ENCODE peak calls at places on chromosomes 7 and 10, in eight cellular contexts. R, O, W, I, Z, L, V and K are unnamed samples.

GRCh38 chr7:2997014-2997413 is 46.7 kb downstream of the CARD11 start:
- DNase-seq in W (no peak), R (no peak), O (no peak), L (no peak), I (no peak), V (no peak), Z (no peak), K (peak; percentile 15)

GRCh38 chr7:74365320-74366022 is 76.3 kb downstream of the CLIP2 start:
- DNase-seq in R (peak; percentile 21), L (peak; percentile 87), V (peak; percentile 54), I (peak; percentile 13), W (peak; percentile 61), O (peak; percentile 80), Z (peak; percentile 74), K (peak; percentile 93)

GRCh38 chr10:74177140-74177677 is 26.2 kb downstream of the ADK start:
- DNase-seq in I (peak; percentile 55), O (peak; percentile 64), R (peak; percentile 29), V (no peak), L (no peak), Z (peak; percentile 39), W (peak; percentile 46), K (no peak)

GRCh38 chr10:100579261-100579660 is 43.5 kb downstream of the HIF1AN start:
- DNase-seq in R (no peak), O (no peak), V (no peak), I (no peak), Z (no peak), L (no peak), W (no peak), K (no peak)

GRCh38 chr7:2116086-2116810 is 116.5 kb downstream of the MAD1L1 start:
- DNase-seq in Z (peak; percentile 8), L (no peak), O (no peak), V (peak; percentile 36), W (peak; percentile 82), R (no peak), I (peak; percentile 86), K (no peak)

GRCh38 chr7:37081436-37081835 is 357.1 kb upstream of the AOAH start:
- DNase-seq in O (no peak), L (peak; percentile 47), W (peak; percentile 15), Z (peak; percentile 18), R (no peak), V (no peak), I (peak; percentile 52), K (no peak)

GRCh38 chr10:107653832-107654287 is 489.4 kb upstream of the SORCS1 start:
- DNase-seq in Z (peak; percentile 67), R (peak; percentile 38), I (peak; percentile 45), V (no peak), L (no peak), W (peak; percentile 18), O (peak; percentile 53), K (peak; percentile 45)

GRCh38 chr10:59903871-59904270 is 2.5 kb downstream of the CCDC6 start:
- DNase-seq in O (peak; percentile 54), R (peak; percentile 58), W (peak; percentile 64), L (no peak), V (no peak), I (no peak), Z (no peak), K (no peak)

GRCh38 chr7:136869991-136870798 is 1.7 kb downstream of the CHRM2 start:
- DNase-seq in W (no peak), R (no peak), Z (no peak), L (no peak), I (no peak), V (peak; percentile 36), O (peak; percentile 18), K (no peak)

GRCh38 chr10:34135515-34135914 is 679.6 kb downstream of the PARD3 start:
- DNase-seq in V (no peak), L (no peak), O (no peak), W (no peak), I (no peak), Z (no peak), R (no peak), K (no peak)

GRCh38 chr10:70162892-70163201 is 7.5 kb downstream of the SAR1A start:
- DNase-seq in I (no peak), W (no peak), L (no peak), O (no peak), R (peak; percentile 24), V (no peak), Z (peak; percentile 25), K (no peak)

GRCh38 chr10:11358046-11358445 is 253.4 kb downstream of the USP6NL start:
- DNase-seq in O (no peak), Z (no peak), W (no peak), R (no peak), L (no peak), I (no peak), V (no peak), K (no peak)

GRCh38 chr7:156475666-156476065 is 164.9 kb upstream of the RNF32 start:
- DNase-seq in L (peak; percentile 93), I (peak; percentile 3), W (peak; percentile 42), Z (peak; percentile 92), R (peak; percentile 1), O (peak; percentile 31), V (no peak), K (no peak)

GRCh38 chr7:16606704-16607103 is 38.9 kb downstream of the ANKMY2 start:
- DNase-seq in W (no peak), Z (no peak), V (no peak), R (no peak), L (no peak), O (no peak), I (no peak), K (no peak)

GRCh38 chr10:129770286-129770685 is 193.8 kb downstream of the EBF3 start:
- DNase-seq in L (no peak), Z (no peak), O (no peak), W (no peak), I (no peak), R (no peak), V (no peak), K (no peak)

GRCh38 chr7:135291809-135292253 is 58.2 kb downstream of the STRA8 start:
- DNase-seq in L (peak; percentile 85), I (peak; percentile 100), Z (no peak), V (no peak), W (peak; percentile 80), O (no peak), R (peak; percentile 75), K (no peak)

GRCh38 chr10:71270301-71270777 is 48.7 kb upstream of the SLC29A3 start:
- DNase-seq in O (peak; percentile 86), W (peak; percentile 86), V (no peak), L (peak; percentile 32), Z (peak; percentile 68), I (peak; percentile 60), R (peak; percentile 84), K (peak; percentile 81)

GRCh38 chr10:100065084-100065660 is 16.5 kb downstream of the CPN1 start:
- DNase-seq in O (no peak), R (no peak), Z (no peak), V (no peak), L (no peak), W (no peak), I (no peak), K (no peak)

GRCh38 chr10:124883510-124884321 is 58.2 kb upstream of the ZRANB1 start:
- DNase-seq in W (no peak), I (no peak), O (no peak), L (no peak), Z (no peak), R (no peak), V (no peak), K (no peak)

GRCh38 chr10:125396651-125397050 is 236.3 kb upstream of the CTBP2 start:
- DNase-seq in R (peak; percentile 71), V (no peak), O (peak; percentile 46), I (peak; percentile 32), L (no peak), W (peak; percentile 88), Z (no peak), K (no peak)

GRCh38 chr7:112869111-112869774 is 79.0 kb upstream of the TMEM168 start:
- DNase-seq in V (no peak), R (peak; percentile 37), W (peak; percentile 57), O (no peak), Z (peak; percentile 68), L (peak; percentile 11), I (peak; percentile 46), K (peak; percentile 26)